ENCODE peak calls at places on chromosomes 11 and 22, in four cellular contexts. One of them, this sample, is unnamed.

GRCh38 chr11:47863189-47863892 is 15.2 kb upstream of the NUP160 start:
- DNase-seq in activated B cell treated with CpG ODN at 0.5 μM for 24 hours: no peak
- DNase-seq in fibroblast of the aortic adventitia: peak; percentile 93
- DNase-seq in A549: no peak
- DNase-seq in this sample: no peak

GRCh38 chr11:129779342-129779741 is 36.3 kb upstream of the TMEM45B start:
- DNase-seq in fibroblast of the aortic adventitia: no peak
- DNase-seq in activated B cell treated with CpG ODN at 0.5 μM for 24 hours: no peak
- DNase-seq in A549: no peak
- DNase-seq in this sample: no peak

GRCh38 chr22:37726240-37726887 is 29.5 kb downstream of the TRIOBP start:
- DNase-seq in A549: no peak
- DNase-seq in fibroblast of the aortic adventitia: peak; percentile 63
- DNase-seq in activated B cell treated with CpG ODN at 0.5 μM for 24 hours: no peak
- DNase-seq in this sample: no peak

GRCh38 chr11:64298966-64299846 is 952 bp upstream of the CATSPERZ start:
- DNase-seq in A549: no peak
- DNase-seq in activated B cell treated with CpG ODN at 0.5 μM for 24 hours: peak; percentile 31
- DNase-seq in fibroblast of the aortic adventitia: no peak
- DNase-seq in this sample: no peak

GRCh38 chr22:39278040-39278439 is 33.3 kb upstream of the PDGFB start:
- DNase-seq in fibroblast of the aortic adventitia: no peak
- DNase-seq in activated B cell treated with CpG ODN at 0.5 μM for 24 hours: no peak
- DNase-seq in A549: no peak
- DNase-seq in this sample: no peak

GRCh38 chr22:30868663-30869385 is 99.8 kb downstream of the MORC2 start:
- DNase-seq in fibroblast of the aortic adventitia: no peak
- DNase-seq in activated B cell treated with CpG ODN at 0.5 μM for 24 hours: no peak
- DNase-seq in A549: no peak
- DNase-seq in this sample: no peak

GRCh38 chr11:21405403-21405802 is 736.0 kb downstream of the NELL1 start:
- DNase-seq in A549: no peak
- DNase-seq in activated B cell treated with CpG ODN at 0.5 μM for 24 hours: no peak
- DNase-seq in fibroblast of the aortic adventitia: no peak
- DNase-seq in this sample: no peak

GRCh38 chr11:13294178-13294577 is 16.6 kb downstream of the BMAL1 start:
- DNase-seq in A549: no peak
- DNase-seq in activated B cell treated with CpG ODN at 0.5 μM for 24 hours: no peak
- DNase-seq in fibroblast of the aortic adventitia: no peak
- DNase-seq in this sample: no peak

GRCh38 chr11:109926941-109927340 is 166.3 kb upstream of the ZC3H12C start:
- DNase-seq in A549: no peak
- DNase-seq in activated B cell treated with CpG ODN at 0.5 μM for 24 hours: no peak
- DNase-seq in fibroblast of the aortic adventitia: no peak
- DNase-seq in this sample: no peak

GRCh38 chr22:46491936-46492335 is 45.5 kb downstream of the CELSR1 start:
- DNase-seq in A549: no peak
- DNase-seq in activated B cell treated with CpG ODN at 0.5 μM for 24 hours: no peak
- DNase-seq in fibroblast of the aortic adventitia: peak; percentile 21
- DNase-seq in this sample: no peak

GRCh38 chr11:118620529-118621070 is 13.2 kb downstream of the PHLDB1 start:
- DNase-seq in A549: no peak
- DNase-seq in activated B cell treated with CpG ODN at 0.5 μM for 24 hours: no peak
- DNase-seq in fibroblast of the aortic adventitia: no peak
- DNase-seq in this sample: no peak

GRCh38 chr22:27876684-27877083 is 42.4 kb downstream of the PITPNB start:
- DNase-seq in activated B cell treated with CpG ODN at 0.5 μM for 24 hours: no peak
- DNase-seq in A549: no peak
- DNase-seq in fibroblast of the aortic adventitia: peak; percentile 68
- DNase-seq in this sample: no peak

GRCh38 chr11:15577519-15577918 is 462.8 kb downstream of the INSC start:
- DNase-seq in A549: no peak
- DNase-seq in activated B cell treated with CpG ODN at 0.5 μM for 24 hours: no peak
- DNase-seq in fibroblast of the aortic adventitia: no peak
- DNase-seq in this sample: no peak

GRCh38 chr11:125464266-125464662 is 31.8 kb downstream of the FEZ1 start:
- DNase-seq in fibroblast of the aortic adventitia: peak; percentile 28
- DNase-seq in activated B cell treated with CpG ODN at 0.5 μM for 24 hours: no peak
- DNase-seq in A549: peak; percentile 35
- DNase-seq in this sample: no peak

DNA sequence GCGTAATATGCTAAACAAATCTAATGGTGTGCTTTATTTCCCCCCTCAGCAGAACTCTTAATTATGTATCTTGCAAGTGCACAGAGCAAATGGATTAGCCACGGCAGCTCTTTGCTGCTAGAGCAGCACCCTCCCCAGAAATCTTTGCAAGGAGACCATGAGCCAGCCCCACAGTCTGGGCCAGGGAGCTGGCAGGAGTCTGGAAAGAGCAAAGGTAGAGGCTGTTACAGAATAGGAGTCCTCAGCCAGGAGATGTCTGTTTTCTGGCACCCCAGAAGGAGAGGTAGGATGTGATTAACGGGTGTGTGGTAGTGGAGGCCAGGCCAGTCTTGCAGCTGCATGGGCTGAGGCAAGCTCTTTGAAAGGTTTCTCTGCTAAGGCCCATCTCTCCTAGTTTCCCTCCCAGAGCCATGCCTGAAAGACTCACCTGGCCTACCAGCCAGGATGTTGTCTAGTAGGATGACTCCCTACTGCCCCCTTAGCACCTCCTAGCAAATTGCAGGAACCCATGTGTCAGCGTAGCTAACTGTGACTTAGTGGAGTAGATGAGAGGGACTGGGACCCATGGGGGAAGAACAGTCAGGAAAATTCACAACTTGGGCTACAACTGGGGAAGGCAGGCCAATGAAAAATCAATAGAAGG is 557.2 kb downstream of the BUD13 start:
- DNase-seq in fibroblast of the aortic adventitia: no peak
- DNase-seq in A549: peak; percentile 6
- DNase-seq in activated B cell treated with CpG ODN at 0.5 μM for 24 hours: no peak
- DNase-seq in this sample: no peak
- TF ChIP-seq CTCF in fibroblast of the aortic adventitia: no peak
- TF ChIP-seq CTCF in A549: no peak
- TF ChIP-seq CTCF in activated B cell treated with CpG ODN at 0.5 μM for 24 hours: no peak
- TF ChIP-seq CTCF in this sample: peak; percentile 21

GRCh38 chr11:93622043-93622442 is 39.4 kb upstream of the CEP295 start:
- DNase-seq in A549: peak; percentile 6
- DNase-seq in fibroblast of the aortic adventitia: no peak
- DNase-seq in activated B cell treated with CpG ODN at 0.5 μM for 24 hours: no peak
- DNase-seq in this sample: no peak
- TF ChIP-seq CTCF in A549: peak; percentile 7
- TF ChIP-seq CTCF in fibroblast of the aortic adventitia: no peak
- TF ChIP-seq CTCF in activated B cell treated with CpG ODN at 0.5 μM for 24 hours: no peak
- TF ChIP-seq CTCF in this sample: no peak

GRCh38 chr11:107467754-107468153 is 10.1 kb upstream of the CWF19L2 start:
- DNase-seq in A549: no peak
- DNase-seq in activated B cell treated with CpG ODN at 0.5 μM for 24 hours: no peak
- DNase-seq in fibroblast of the aortic adventitia: no peak
- DNase-seq in this sample: no peak

GRCh38 chr11:107472966-107473365 is 15.3 kb upstream of the CWF19L2 start:
- DNase-seq in fibroblast of the aortic adventitia: no peak
- DNase-seq in activated B cell treated with CpG ODN at 0.5 μM for 24 hours: no peak
- DNase-seq in A549: no peak
- DNase-seq in this sample: no peak

GRCh38 chr11:107473797-107474196 is 16.2 kb upstream of the CWF19L2 start:
- DNase-seq in fibroblast of the aortic adventitia: peak; percentile 14
- DNase-seq in activated B cell treated with CpG ODN at 0.5 μM for 24 hours: no peak
- DNase-seq in A549: no peak
- DNase-seq in this sample: no peak

GRCh38 chr11:107468596-107468995 is 11.0 kb upstream of the CWF19L2 start:
- DNase-seq in activated B cell treated with CpG ODN at 0.5 μM for 24 hours: no peak
- DNase-seq in A549: peak; percentile 3
- DNase-seq in fibroblast of the aortic adventitia: peak; percentile 9
- DNase-seq in this sample: no peak
- TF ChIP-seq CTCF in activated B cell treated with CpG ODN at 0.5 μM for 24 hours: no peak
- TF ChIP-seq CTCF in A549: no peak
- TF ChIP-seq CTCF in fibroblast of the aortic adventitia: no peak
- TF ChIP-seq CTCF in this sample: no peak

GRCh38 chr22:50326959-50327710 is at the start of gene DENND6B:
- DNase-seq in fibroblast of the aortic adventitia: peak; percentile 66
- DNase-seq in A549: peak; percentile 71
- DNase-seq in activated B cell treated with CpG ODN at 0.5 μM for 24 hours: peak; percentile 82
- DNase-seq in this sample: peak; percentile 47
- TF ChIP-seq CTCF in fibroblast of the aortic adventitia: peak; percentile 15
- TF ChIP-seq CTCF in A549: peak; percentile 84
- TF ChIP-seq CTCF in activated B cell treated with CpG ODN at 0.5 μM for 24 hours: no peak
- TF ChIP-seq CTCF in this sample: peak; percentile 47

GRCh38 chr11:128745296-128746183 is 51.7 kb downstream of the FLI1 start:
- DNase-seq in activated B cell treated with CpG ODN at 0.5 μM for 24 hours: no peak
- DNase-seq in A549: no peak
- DNase-seq in fibroblast of the aortic adventitia: peak; percentile 70
- DNase-seq in this sample: no peak
- TF ChIP-seq CTCF in activated B cell treated with CpG ODN at 0.5 μM for 24 hours: no peak
- TF ChIP-seq CTCF in A549: no peak
- TF ChIP-seq CTCF in fibroblast of the aortic adventitia: peak; percentile 28
- TF ChIP-seq CTCF in this sample: no peak

GRCh38 chr22:42196454-42196853 is 65.8 kb upstream of the CYP2D6 start:
- DNase-seq in fibroblast of the aortic adventitia: no peak
- DNase-seq in activated B cell treated with CpG ODN at 0.5 μM for 24 hours: no peak
- DNase-seq in A549: no peak
- DNase-seq in this sample: no peak

GRCh38 chr22:42207918-42208317 is 62.5 kb downstream of the TCF20 start:
- DNase-seq in activated B cell treated with CpG ODN at 0.5 μM for 24 hours: no peak
- DNase-seq in A549: no peak
- DNase-seq in fibroblast of the aortic adventitia: no peak
- DNase-seq in this sample: no peak

GRCh38 chr22:42203609-42204008 is 66.8 kb downstream of the TCF20 start:
- DNase-seq in activated B cell treated with CpG ODN at 0.5 μM for 24 hours: no peak
- DNase-seq in A549: no peak
- DNase-seq in fibroblast of the aortic adventitia: no peak
- DNase-seq in this sample: no peak

GRCh38 chr22:42202669-42203068 is 67.8 kb downstream of the TCF20 start:
- DNase-seq in activated B cell treated with CpG ODN at 0.5 μM for 24 hours: no peak
- DNase-seq in fibroblast of the aortic adventitia: no peak
- DNase-seq in A549: no peak
- DNase-seq in this sample: no peak

DNA sequence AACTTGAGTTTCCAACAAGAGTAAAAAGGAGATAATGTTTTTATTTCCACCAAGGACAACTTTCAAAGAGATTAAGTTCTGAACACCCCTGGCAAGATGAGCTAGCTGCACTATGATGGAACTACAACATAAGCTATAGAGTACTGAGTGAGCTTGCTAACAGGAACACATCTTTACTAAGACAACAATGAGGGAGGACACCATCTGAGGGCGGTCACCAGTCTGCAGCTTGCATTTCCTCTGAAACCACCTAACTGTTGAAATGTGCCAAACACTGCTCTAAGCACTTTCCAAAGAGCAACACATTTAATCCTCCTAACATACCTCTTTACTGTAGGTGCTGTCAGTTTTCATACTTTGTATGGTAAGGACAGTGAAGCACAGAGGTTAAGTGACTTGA is 68.4 kb downstream of the TCF20 start:
- DNase-seq in A549: no peak
- DNase-seq in activated B cell treated with CpG ODN at 0.5 μM for 24 hours: no peak
- DNase-seq in fibroblast of the aortic adventitia: no peak
- DNase-seq in this sample: no peak
- TF ChIP-seq CTCF in A549: no peak
- TF ChIP-seq CTCF in activated B cell treated with CpG ODN at 0.5 μM for 24 hours: no peak
- TF ChIP-seq CTCF in fibroblast of the aortic adventitia: no peak
- TF ChIP-seq CTCF in this sample: no peak